ENCODE peak calls at places on chromosomes 6 and 20, in five cellular contexts. G is activated T-helper 2 cell treated with anti-CD3 and anti-CD28 coated beads, Interferon-gamma antibody, Interleukin-2, Interleukin-4, amounts not matched to agents 10 μg/mL and 5 μg/mL and 100 μg/mL, durations not matched to agents 14 hours and 24 hours and 36 hours; D is hepatic stellate cell; Z is T-helper 17 cell; V is heart right ventricle. X is an unnamed sample.

GRCh38 chr6:157528931-157529653 is 148.1 kb downstream of the ZDHHC14 start:
- DNase-seq in Z (no peak), V (no peak), D (no peak), G (no peak), X (no peak)

GRCh38 chr20:37295001-37295400 is 5.5 kb downstream of the MANBAL start:
- DNase-seq in Z (no peak), G (no peak), D (peak; percentile 91), V (no peak), X (peak; percentile 60)

GRCh38 chr20:23362392-23363256 is 642 bp downstream of the GZF1 start:
- DNase-seq in V (peak; percentile 34), D (peak; percentile 49), G (no peak), Z (no peak), X (peak; percentile 60)

GRCh38 chr6:149026530-149026942 is 279.7 kb downstream of the UST start:
- DNase-seq in D (peak; percentile 70), Z (no peak), V (no peak), G (no peak), X (no peak)

GRCh38 chr6:87151786-87152527 is 3.4 kb upstream of the ZNF292 start:
- DNase-seq in D (peak; percentile 41), G (peak; percentile 72), V (peak; percentile 63), Z (peak; percentile 55), X (peak; percentile 49)

GRCh38 chr6:90369024-90369519 is 72.4 kb upstream of the BACH2 start:
- DNase-seq in V (peak; percentile 65), D (peak; percentile 72), Z (no peak), G (peak; percentile 29), X (no peak)

GRCh38 chr20:6919792-6920468 is 152.4 kb downstream of the BMP2 start:
- DNase-seq in Z (no peak), V (no peak), G (no peak), D (no peak), X (no peak)

GRCh38 chr20:15248618-15249395 is 911.4 kb upstream of the FLRT3 start:
- DNase-seq in V (no peak), Z (no peak), G (no peak), D (no peak), X (no peak)

GRCh38 chr6:130417951-130418350 is 52.1 kb downstream of the TMEM200A start:
- DNase-seq in Z (no peak), D (no peak), V (no peak), G (no peak), X (no peak)